ENCODE peak calls at places on chromosomes 16 and 17, in four cellular contexts. One of them, this sample, is unnamed.

GRCh38 chr16:17068524-17068923 is 402.2 kb downstream of the XYLT1 start:
- DNase-seq in stimulated activated CD8-positive, alpha-beta memory T cell treated with anti-CD3 and anti-CD28 coated beads, Interleukin-7, amount 100 ng/mL, for 1 hour: no peak
- DNase-seq in stimulated activated CD4-positive, alpha-beta T cell treated with anti-CD3 and anti-CD28 coated beads, Interleukin-15, amount 100 ng/mL, for 1 hour: no peak
- DNase-seq in neural progenitor cell: no peak
- DNase-seq in this sample: no peak

GRCh38 chr16:50861926-50862325 is 120.0 kb downstream of the CYLD start:
- DNase-seq in neural progenitor cell: no peak
- DNase-seq in stimulated activated CD8-positive, alpha-beta memory T cell treated with anti-CD3 and anti-CD28 coated beads, Interleukin-7, amount 100 ng/mL, for 1 hour: no peak
- DNase-seq in stimulated activated CD4-positive, alpha-beta T cell treated with anti-CD3 and anti-CD28 coated beads, Interleukin-15, amount 100 ng/mL, for 1 hour: no peak
- DNase-seq in this sample: no peak

GRCh38 chr16:69078073-69078472 is 27.4 kb upstream of the HAS3 start:
- DNase-seq in stimulated activated CD8-positive, alpha-beta memory T cell treated with anti-CD3 and anti-CD28 coated beads, Interleukin-7, amount 100 ng/mL, for 1 hour: no peak
- DNase-seq in neural progenitor cell: peak; percentile 42
- DNase-seq in stimulated activated CD4-positive, alpha-beta T cell treated with anti-CD3 and anti-CD28 coated beads, Interleukin-15, amount 100 ng/mL, for 1 hour: no peak
- DNase-seq in this sample: no peak

GRCh38 chr17:76772842-76773521 is 35.1 kb downstream of the MFSD11 start:
- DNase-seq in stimulated activated CD4-positive, alpha-beta T cell treated with anti-CD3 and anti-CD28 coated beads, Interleukin-15, amount 100 ng/mL, for 1 hour: peak; percentile 31
- DNase-seq in neural progenitor cell: peak; percentile 65
- DNase-seq in stimulated activated CD8-positive, alpha-beta memory T cell treated with anti-CD3 and anti-CD28 coated beads, Interleukin-7, amount 100 ng/mL, for 1 hour: peak; percentile 27
- DNase-seq in this sample: peak; percentile 12

GRCh38 chr17:1126801-1127550 is 52.8 kb downstream of the ABR start:
- DNase-seq in neural progenitor cell: no peak
- DNase-seq in stimulated activated CD4-positive, alpha-beta T cell treated with anti-CD3 and anti-CD28 coated beads, Interleukin-15, amount 100 ng/mL, for 1 hour: no peak
- DNase-seq in stimulated activated CD8-positive, alpha-beta memory T cell treated with anti-CD3 and anti-CD28 coated beads, Interleukin-7, amount 100 ng/mL, for 1 hour: no peak
- DNase-seq in this sample: no peak

GRCh38 chr16:79265701-79266100 is 334.8 kb downstream of the MAF start:
- DNase-seq in stimulated activated CD4-positive, alpha-beta T cell treated with anti-CD3 and anti-CD28 coated beads, Interleukin-15, amount 100 ng/mL, for 1 hour: no peak
- DNase-seq in neural progenitor cell: no peak
- DNase-seq in stimulated activated CD8-positive, alpha-beta memory T cell treated with anti-CD3 and anti-CD28 coated beads, Interleukin-7, amount 100 ng/mL, for 1 hour: no peak
- DNase-seq in this sample: no peak

GRCh38 chr17:14069251-14069981 is at the start of gene COX10:
- DNase-seq in neural progenitor cell: peak; percentile 93
- DNase-seq in stimulated activated CD8-positive, alpha-beta memory T cell treated with anti-CD3 and anti-CD28 coated beads, Interleukin-7, amount 100 ng/mL, for 1 hour: peak; percentile 69
- DNase-seq in stimulated activated CD4-positive, alpha-beta T cell treated with anti-CD3 and anti-CD28 coated beads, Interleukin-15, amount 100 ng/mL, for 1 hour: peak; percentile 66
- DNase-seq in this sample: peak; percentile 88

GRCh38 chr16:50303041-50303604 is 36.8 kb downstream of the ADCY7 start:
- DNase-seq in neural progenitor cell: no peak
- DNase-seq in stimulated activated CD4-positive, alpha-beta T cell treated with anti-CD3 and anti-CD28 coated beads, Interleukin-15, amount 100 ng/mL, for 1 hour: no peak
- DNase-seq in stimulated activated CD8-positive, alpha-beta memory T cell treated with anti-CD3 and anti-CD28 coated beads, Interleukin-7, amount 100 ng/mL, for 1 hour: no peak
- DNase-seq in this sample: no peak

GRCh38 chr17:3848229-3848628 is 2.2 kb upstream of the NCBP3 start:
- DNase-seq in stimulated activated CD8-positive, alpha-beta memory T cell treated with anti-CD3 and anti-CD28 coated beads, Interleukin-7, amount 100 ng/mL, for 1 hour: no peak
- DNase-seq in stimulated activated CD4-positive, alpha-beta T cell treated with anti-CD3 and anti-CD28 coated beads, Interleukin-15, amount 100 ng/mL, for 1 hour: no peak
- DNase-seq in neural progenitor cell: no peak
- DNase-seq in this sample: no peak

GRCh38 chr17:36544049-36544319 is 735 bp upstream of the GGNBP2 start:
- DNase-seq in stimulated activated CD4-positive, alpha-beta T cell treated with anti-CD3 and anti-CD28 coated beads, Interleukin-15, amount 100 ng/mL, for 1 hour: no peak
- DNase-seq in stimulated activated CD8-positive, alpha-beta memory T cell treated with anti-CD3 and anti-CD28 coated beads, Interleukin-7, amount 100 ng/mL, for 1 hour: no peak
- DNase-seq in neural progenitor cell: peak; percentile 50
- DNase-seq in this sample: peak; percentile 17

GRCh38 chr17:50505731-50506130 is 2.5 kb upstream of the MYCBPAP start:
- DNase-seq in stimulated activated CD4-positive, alpha-beta T cell treated with anti-CD3 and anti-CD28 coated beads, Interleukin-15, amount 100 ng/mL, for 1 hour: no peak
- DNase-seq in neural progenitor cell: no peak
- DNase-seq in stimulated activated CD8-positive, alpha-beta memory T cell treated with anti-CD3 and anti-CD28 coated beads, Interleukin-7, amount 100 ng/mL, for 1 hour: no peak
- DNase-seq in this sample: no peak

GRCh38 chr17:43661699-43662431 is at the start of gene MEOX1:
- DNase-seq in stimulated activated CD8-positive, alpha-beta memory T cell treated with anti-CD3 and anti-CD28 coated beads, Interleukin-7, amount 100 ng/mL, for 1 hour: no peak
- DNase-seq in neural progenitor cell: no peak
- DNase-seq in stimulated activated CD4-positive, alpha-beta T cell treated with anti-CD3 and anti-CD28 coated beads, Interleukin-15, amount 100 ng/mL, for 1 hour: no peak
- DNase-seq in this sample: peak; percentile 60

GRCh38 chr17:37698856-37699255 is 46.0 kb downstream of the HNF1B start:
- DNase-seq in neural progenitor cell: no peak
- DNase-seq in stimulated activated CD8-positive, alpha-beta memory T cell treated with anti-CD3 and anti-CD28 coated beads, Interleukin-7, amount 100 ng/mL, for 1 hour: no peak
- DNase-seq in stimulated activated CD4-positive, alpha-beta T cell treated with anti-CD3 and anti-CD28 coated beads, Interleukin-15, amount 100 ng/mL, for 1 hour: no peak
- DNase-seq in this sample: no peak

GRCh38 chr16:24568392-24568791 is 29.0 kb downstream of the RBBP6 start:
- DNase-seq in stimulated activated CD4-positive, alpha-beta T cell treated with anti-CD3 and anti-CD28 coated beads, Interleukin-15, amount 100 ng/mL, for 1 hour: no peak
- DNase-seq in stimulated activated CD8-positive, alpha-beta memory T cell treated with anti-CD3 and anti-CD28 coated beads, Interleukin-7, amount 100 ng/mL, for 1 hour: no peak
- DNase-seq in neural progenitor cell: no peak
- DNase-seq in this sample: no peak

GRCh38 chr17:5592382-5592781 is 8.1 kb upstream of the NLRP1 start:
- DNase-seq in neural progenitor cell: peak; percentile 69
- DNase-seq in stimulated activated CD8-positive, alpha-beta memory T cell treated with anti-CD3 and anti-CD28 coated beads, Interleukin-7, amount 100 ng/mL, for 1 hour: no peak
- DNase-seq in stimulated activated CD4-positive, alpha-beta T cell treated with anti-CD3 and anti-CD28 coated beads, Interleukin-15, amount 100 ng/mL, for 1 hour: no peak
- DNase-seq in this sample: no peak

GRCh38 chr16:15434425-15435215 is at the start of gene BMERB1:
- DNase-seq in stimulated activated CD8-positive, alpha-beta memory T cell treated with anti-CD3 and anti-CD28 coated beads, Interleukin-7, amount 100 ng/mL, for 1 hour: no peak
- DNase-seq in stimulated activated CD4-positive, alpha-beta T cell treated with anti-CD3 and anti-CD28 coated beads, Interleukin-15, amount 100 ng/mL, for 1 hour: peak; percentile 16
- DNase-seq in neural progenitor cell: peak; percentile 92
- DNase-seq in this sample: peak; percentile 49

GRCh38 chr16:89357460-89357859 is 132.9 kb downstream of the ANKRD11 start:
- DNase-seq in neural progenitor cell: peak; percentile 64
- DNase-seq in stimulated activated CD4-positive, alpha-beta T cell treated with anti-CD3 and anti-CD28 coated beads, Interleukin-15, amount 100 ng/mL, for 1 hour: no peak
- DNase-seq in stimulated activated CD8-positive, alpha-beta memory T cell treated with anti-CD3 and anti-CD28 coated beads, Interleukin-7, amount 100 ng/mL, for 1 hour: no peak
- DNase-seq in this sample: no peak

GRCh38 chr17:59506907-59507726 is 58.3 kb upstream of the DHX40 start:
- DNase-seq in stimulated activated CD8-positive, alpha-beta memory T cell treated with anti-CD3 and anti-CD28 coated beads, Interleukin-7, amount 100 ng/mL, for 1 hour: no peak
- DNase-seq in stimulated activated CD4-positive, alpha-beta T cell treated with anti-CD3 and anti-CD28 coated beads, Interleukin-15, amount 100 ng/mL, for 1 hour: no peak
- DNase-seq in neural progenitor cell: no peak
- DNase-seq in this sample: no peak

GRCh38 chr17:66865151-66865550 is 30.2 kb downstream of the CACNG5 start:
- DNase-seq in stimulated activated CD8-positive, alpha-beta memory T cell treated with anti-CD3 and anti-CD28 coated beads, Interleukin-7, amount 100 ng/mL, for 1 hour: no peak
- DNase-seq in stimulated activated CD4-positive, alpha-beta T cell treated with anti-CD3 and anti-CD28 coated beads, Interleukin-15, amount 100 ng/mL, for 1 hour: no peak
- DNase-seq in neural progenitor cell: no peak
- DNase-seq in this sample: no peak

GRCh38 chr17:12320286-12320685 is 299.6 kb downstream of the MAP2K4 start:
- DNase-seq in stimulated activated CD8-positive, alpha-beta memory T cell treated with anti-CD3 and anti-CD28 coated beads, Interleukin-7, amount 100 ng/mL, for 1 hour: no peak
- DNase-seq in neural progenitor cell: no peak
- DNase-seq in stimulated activated CD4-positive, alpha-beta T cell treated with anti-CD3 and anti-CD28 coated beads, Interleukin-15, amount 100 ng/mL, for 1 hour: no peak
- DNase-seq in this sample: no peak

GRCh38 chr16:56163938-56164337 is 27.4 kb upstream of the GNAO1 start:
- DNase-seq in neural progenitor cell: no peak
- DNase-seq in stimulated activated CD8-positive, alpha-beta memory T cell treated with anti-CD3 and anti-CD28 coated beads, Interleukin-7, amount 100 ng/mL, for 1 hour: no peak
- DNase-seq in stimulated activated CD4-positive, alpha-beta T cell treated with anti-CD3 and anti-CD28 coated beads, Interleukin-15, amount 100 ng/mL, for 1 hour: no peak
- DNase-seq in this sample: no peak

GRCh38 chr16:17457513-17457912 is 13.2 kb downstream of the XYLT1 start:
- DNase-seq in stimulated activated CD4-positive, alpha-beta T cell treated with anti-CD3 and anti-CD28 coated beads, Interleukin-15, amount 100 ng/mL, for 1 hour: no peak
- DNase-seq in neural progenitor cell: no peak
- DNase-seq in stimulated activated CD8-positive, alpha-beta memory T cell treated with anti-CD3 and anti-CD28 coated beads, Interleukin-7, amount 100 ng/mL, for 1 hour: no peak
- DNase-seq in this sample: no peak

This sample was measured in T-helper 2 cell treated with Interferon-gamma antibody and Interleukin-4, amounts not matched to agents 5 μg/mL and 100 μg/mL, for 36 hours.